ENCODE peak calls at places on chromosome 6, in five cellular contexts. K, Z, P, H and U are unnamed samples.

GRCh38 chr6:158409451-158409850 is 97.2 kb downstream of the TULP4 start:
- DNase-seq in K (no peak), Z (peak; percentile 60), P (peak; percentile 75), H (no peak), U (no peak)

GRCh38 chr6:1199981-1200637 is 111.8 kb upstream of the FOXQ1 start:
- DNase-seq in K (no peak), Z (peak; percentile 12), P (peak; percentile 6), H (no peak), U (no peak)

GRCh38 chr6:147716434-147716833 is 207.9 kb downstream of the SAMD5 start:
- DNase-seq in K (no peak), Z (no peak), P (no peak), H (no peak), U (no peak)

GRCh38 chr6:66926060-66926459 is 1219.0 kb upstream of the EYS start:
- DNase-seq in K (no peak), Z (peak; percentile 16), P (no peak), H (no peak), U (no peak)

GRCh38 chr6:46138281-46138680 is 8.5 kb downstream of the ENPP4 start:
- DNase-seq in K (no peak), Z (no peak), P (no peak), H (no peak), U (no peak)

GRCh38 chr6:165985926-165986646 is 181.6 kb downstream of the TBXT start:
- DNase-seq in K (no peak), Z (no peak), P (no peak), H (peak; percentile 61), U (no peak)

GRCh38 chr6:2784930-2785329 is 19.7 kb downstream of the WRNIP1 start:
- DNase-seq in K (no peak), Z (no peak), P (no peak), H (no peak), U (no peak)

GRCh38 chr6:30107756-30108155 is 5.1 kb downstream of the TRIM31 start:
- DNase-seq in K (no peak), Z (no peak), P (no peak), H (no peak), U (no peak)

GRCh38 chr6:47789553-47789952 is 7.7 kb downstream of the OPN5 start:
- DNase-seq in K (peak; percentile 62), Z (no peak), P (no peak), H (no peak), U (no peak)

GRCh38 chr6:2229742-2230141 is 15.7 kb downstream of the GMDS start:
- DNase-seq in K (peak; percentile 61), Z (no peak), P (no peak), H (no peak), U (no peak)

GRCh38 chr6:132893772-132894490 is 79.6 kb downstream of the RPS12 start:
- DNase-seq in K (no peak), Z (no peak), P (peak; percentile 21), H (no peak), U (no peak)

GRCh38 chr6:164832410-164832809 is 477.0 kb downstream of the C6orf118 start:
- DNase-seq in K (no peak), Z (no peak), P (no peak), H (no peak), U (no peak)

GRCh38 chr6:75283907-75284284 is 696 bp downstream of the TMEM30A start:
- DNase-seq in K (no peak), Z (no peak), P (no peak), H (no peak), U (no peak)

GRCh38 chr6:39226606-39227300 is 2.5 kb downstream of the KCNK5 start:
- DNase-seq in K (no peak), Z (no peak), P (no peak), H (no peak), U (no peak)

GRCh38 chr6:82144852-82145332 is 102.7 kb downstream of the IBTK start:
- DNase-seq in K (no peak), Z (peak; percentile 96), P (peak; percentile 93), H (no peak), U (no peak)

GRCh38 chr6:1263850-1264377 is 48.0 kb upstream of the FOXQ1 start:
- DNase-seq in K (no peak), Z (no peak), P (no peak), H (no peak), U (no peak)

GRCh38 chr6:136069119-136069518 is 181.0 kb downstream of the MTFR2 start:
- DNase-seq in K (no peak), Z (peak; percentile 69), P (peak; percentile 89), H (no peak), U (no peak)

GRCh38 chr6:90175627-90176538 is 120.8 kb downstream of the BACH2 start:
- DNase-seq in K (no peak), Z (no peak), P (no peak), H (no peak), U (no peak)

GRCh38 chr6:99350573-99350972 is 1.1 kb upstream of the FAXC start:
- DNase-seq in K (peak; percentile 31), Z (no peak), P (no peak), H (peak; percentile 57), U (no peak)

GRCh38 chr6:80622641-80623040 is 516.2 kb downstream of the BCKDHB start:
- DNase-seq in K (no peak), Z (no peak), P (no peak), H (no peak), U (no peak)

GRCh38 chr6:120996340-120996739 is 337.9 kb downstream of the TBC1D32 start:
- DNase-seq in K (no peak), Z (no peak), P (no peak), H (no peak), U (no peak)

GRCh38 chr6:26065952-26066380 is 21.3 kb upstream of the HFE start:
- DNase-seq in K (peak; percentile 53), Z (peak; percentile 86), P (peak; percentile 82), H (no peak), U (peak; percentile 66)

GRCh38 chr6:160799801-160800200 is 97.8 kb downstream of the PLG start:
- DNase-seq in K (no peak), Z (no peak), P (no peak), H (no peak), U (no peak)

GRCh38 chr6:88013015-88013414 is 34.6 kb upstream of the SPACA1 start:
- DNase-seq in K (no peak), Z (no peak), P (no peak), H (no peak), U (no peak)

GRCh38 chr6:124964084-124964763 is 2.0 kb downstream of the RNF217 start:
- DNase-seq in K (no peak), Z (peak; percentile 74), P (peak; percentile 65), H (no peak), U (no peak)

GRCh38 chr6:12422848-12423247 is 132.7 kb downstream of the EDN1 start:
- DNase-seq in K (no peak), Z (no peak), P (no peak), H (no peak), U (no peak)

DNA sequence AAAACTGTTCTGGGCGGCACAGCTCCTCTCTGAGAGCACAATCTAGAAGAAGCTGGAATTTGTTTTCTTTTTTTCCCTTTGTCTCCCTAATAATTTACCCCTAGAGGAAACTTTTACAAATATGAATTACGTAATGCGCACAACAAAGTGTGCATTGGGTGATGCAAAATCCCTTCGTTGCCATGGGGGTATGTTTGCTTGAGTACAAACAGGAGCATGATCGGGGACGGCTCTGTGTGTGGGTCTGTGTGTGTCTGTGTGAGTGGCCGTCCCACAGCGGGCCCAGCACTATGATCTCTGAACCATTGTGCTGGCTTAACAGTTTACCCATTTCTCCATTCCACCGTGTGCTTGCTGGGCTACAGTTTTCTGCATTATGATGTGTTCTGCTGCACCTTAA is 278.2 kb downstream of the CDC5L start:
- DNase-seq in K (peak; percentile 17), Z (no peak), P (no peak), H (no peak), U (no peak)
- H4K91ac ChIP-seq in K (peak overlapping the region; percentile 87), Z (no peak overlapping the region), P (peak overlapping the region; percentile 81), H (peak overlapping the region; percentile 36), U (no peak overlapping the region)

GRCh38 chr6:53327017-53327395 is 21.7 kb downstream of the ELOVL5 start:
- DNase-seq in K (no peak), Z (no peak), P (peak; percentile 24), H (no peak), U (no peak)

GRCh38 chr6:53322188-53323029 is 26.3 kb downstream of the ELOVL5 start:
- DNase-seq in K (no peak), Z (peak; percentile 53), P (peak; percentile 42), H (no peak), U (no peak)

GRCh38 chr6:53326372-53327016 is 22.3 kb downstream of the ELOVL5 start:
- DNase-seq in K (peak; percentile 43), Z (peak; percentile 93), P (peak; percentile 98), H (no peak), U (no peak)

GRCh38 chr6:53328375-53328774 is 20.4 kb downstream of the ELOVL5 start:
- DNase-seq in K (no peak), Z (no peak), P (no peak), H (no peak), U (no peak)

DNA sequence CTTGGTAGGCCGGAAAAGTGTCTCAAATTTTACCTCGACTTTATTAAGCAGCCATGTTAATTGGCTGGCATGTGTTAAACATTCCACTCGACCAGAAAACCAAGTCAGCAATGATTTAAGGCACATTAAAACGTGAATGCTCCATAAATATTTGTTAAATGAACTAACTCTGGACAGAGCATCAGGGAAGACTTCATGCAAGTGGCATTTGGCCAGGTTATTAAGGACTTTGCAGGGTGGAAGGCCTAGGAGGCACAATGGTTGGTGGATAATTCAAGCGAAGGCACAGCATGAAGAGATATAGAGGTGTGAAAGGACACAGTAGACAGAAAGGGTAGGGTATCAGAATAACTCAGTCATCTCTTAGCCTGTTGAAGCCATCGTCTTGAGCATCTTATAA is 23.0 kb downstream of the ELOVL5 start:
- DNase-seq in K (no peak), Z (no peak), P (no peak), H (no peak), U (no peak)
- H3K4me2 ChIP-seq in K (no peak overlapping the region), Z (no peak overlapping the region), P (peak overlapping the region; percentile 5), H (no peak overlapping the region), U (no peak overlapping the region)

GRCh38 chr6:106143582-106144139 is 57.5 kb downstream of the PRDM1 start:
- DNase-seq in K (no peak), Z (no peak), P (no peak), H (no peak), U (no peak)
- H2BK15ac ChIP-seq in K (no peak overlapping the region), Z (no peak overlapping the region), P (no peak overlapping the region), H (no peak overlapping the region), U (no peak overlapping the region)

GRCh38 chr6:7587631-7588100 is 2.3 kb upstream of the SNRNP48 start:
- DNase-seq in K (no peak), Z (peak; percentile 45), P (peak; percentile 69), H (no peak), U (no peak)

GRCh38 chr6:7589221-7589620 is 777 bp upstream of the SNRNP48 start:
- DNase-seq in K (no peak), Z (no peak), P (no peak), H (no peak), U (no peak)

GRCh38 chr6:7590918-7591302 is 912 bp downstream of the SNRNP48 start:
- DNase-seq in K (no peak), Z (peak; percentile 39), P (peak; percentile 23), H (no peak), U (no peak)

GRCh38 chr6:7591770-7592169 is 1.8 kb downstream of the SNRNP48 start:
- DNase-seq in K (no peak), Z (no peak), P (no peak), H (no peak), U (no peak)

GRCh38 chr6:7589949-7590917 is at the start of gene SNRNP48:
- DNase-seq in K (peak; percentile 94), Z (peak; percentile 95), P (peak; percentile 91), H (peak; percentile 95), U (peak; percentile 87)
- H4K91ac ChIP-seq in K (no peak within 1 kb of the TSS), Z (peak within 1 kb of the TSS; percentile 88), P (no peak within 1 kb of the TSS), H (no peak within 1 kb of the TSS), U (no peak within 1 kb of the TSS)

GRCh38 chr6:28264834-28265401 is 2.0 kb upstream of the ZSCAN26 start:
- DNase-seq in K (no peak), Z (peak; percentile 13), P (peak; percentile 4), H (no peak), U (no peak)
- H3K4me2 ChIP-seq in K (no peak overlapping the region), Z (no peak overlapping the region), P (no peak overlapping the region), H (no peak overlapping the region), U (no peak overlapping the region)